ENCODE peak calls at places on chromosomes 2 and 18, in eight cellular contexts. J, P, C, Y, W, S, A and E are unnamed samples.

GRCh38 chr2:1407950-1408695 is 5.1 kb upstream of the TPO start:
- DNase-seq in J (no peak), P (no peak), C (no peak), Y (no peak), W (no peak), S (no peak), A (no peak), E (no peak)

GRCh38 chr2:174925046-174925784 is 80.0 kb downstream of the CHN1 start:
- DNase-seq in J (no peak), P (no peak), C (no peak), Y (no peak), W (no peak), S (no peak), A (no peak), E (no peak)

GRCh38 chr2:45754087-45755015 is 102.9 kb downstream of the PRKCE start:
- DNase-seq in J (no peak), P (no peak), C (no peak), Y (no peak), W (no peak), S (no peak), A (no peak), E (no peak)

GRCh38 chr2:110948027-110948687 is 172.6 kb upstream of the BCL2L11 start:
- DNase-seq in J (peak; percentile 1), P (no peak), C (no peak), Y (no peak), W (no peak), S (no peak), A (no peak), E (no peak)

GRCh38 chr2:233162770-233163169 is 88.7 kb upstream of the ATG16L1 start:
- DNase-seq in J (no peak), P (no peak), C (no peak), Y (no peak), W (no peak), S (no peak), A (no peak), E (no peak)

GRCh38 chr2:70904371-70905216 is 31.1 kb upstream of the ATP6V1B1 start:
- DNase-seq in J (no peak), P (no peak), C (no peak), Y (no peak), W (peak; percentile 71), S (peak; percentile 65), A (no peak), E (no peak)

GRCh38 chr2:98458207-98458606 is 13.5 kb downstream of the INPP4A start:
- DNase-seq in J (peak; percentile 57), P (no peak), C (peak; percentile 34), Y (no peak), W (no peak), S (no peak), A (peak; percentile 41), E (no peak)

GRCh38 chr2:44087037-44087713 is 81.5 kb upstream of the PPM1B start:
- DNase-seq in J (peak; percentile 58), P (peak; percentile 78), C (peak; percentile 77), Y (peak; percentile 93), W (peak; percentile 83), S (peak; percentile 88), A (peak; percentile 79), E (peak; percentile 3)

GRCh38 chr2:210617732-210618330 is 61.4 kb downstream of the CPS1 start:
- DNase-seq in J (peak; percentile 65), P (no peak), C (no peak), Y (peak; percentile 18), W (no peak), S (no peak), A (peak; percentile 41), E (peak; percentile 0)

GRCh38 chr2:136126021-136126420 is 8.1 kb upstream of the CXCR4 start:
- DNase-seq in J (no peak), P (no peak), C (no peak), Y (no peak), W (peak; percentile 27), S (no peak), A (no peak), E (no peak)

GRCh38 chr2:81412681-81413080 is 1108.1 kb upstream of the LRRTM1 start:
- DNase-seq in J (no peak), P (no peak), C (no peak), Y (no peak), W (no peak), S (no peak), A (peak; percentile 1), E (no peak)

GRCh38 chr18:77197073-77197472 is 52.6 kb upstream of the GALR1 start:
- DNase-seq in J (no peak), P (no peak), C (no peak), Y (no peak), W (peak; percentile 73), S (no peak), A (no peak), E (no peak)

GRCh38 chr2:83900859-83901258 is 558.2 kb downstream of the SUCLG1 start:
- DNase-seq in J (peak; percentile 0), P (no peak), C (no peak), Y (no peak), W (no peak), S (no peak), A (peak; percentile 10), E (no peak)

GRCh38 chr2:84832772-84833461 is 48.0 kb downstream of the TRABD2A start:
- DNase-seq in J (no peak), P (no peak), C (no peak), Y (peak; percentile 23), W (no peak), S (no peak), A (no peak), E (no peak)